ENCODE peak calls at places on chromosomes 3 and 15, in seven cellular contexts. H, O, G, K, F, N and S are unnamed samples.

GRCh38 chr3:123869165-123869564 is 15.0 kb downstream of the MYLK start:
- DNase-seq in K (no peak), N (no peak), G (no peak), O (no peak), H (peak; percentile 24), F (no peak), S (no peak)

GRCh38 chr3:32960404-32961160 is 9.1 kb downstream of the CCR4 start:
- DNase-seq in H (no peak), K (no peak), N (no peak), G (no peak), F (no peak), O (no peak), S (no peak)

GRCh38 chr15:78087944-78088772 is 4.2 kb upstream of the SH2D7 start:
- DNase-seq in H (no peak), K (no peak), F (no peak), O (peak; percentile 76), N (no peak), G (no peak), S (no peak)

GRCh38 chr15:99322643-99323405 is 71.5 kb downstream of the LRRC28 start:
- DNase-seq in F (no peak), N (no peak), O (no peak), K (no peak), H (peak; percentile 48), G (no peak), S (no peak)

GRCh38 chr3:160756907-160757623 is 1.0 kb downstream of the PPM1L start:
- DNase-seq in G (no peak), H (no peak), O (no peak), F (peak; percentile 13), K (no peak), N (no peak), S (peak; percentile 62)

GRCh38 chr3:149553781-149554451 is 79.4 kb downstream of the TM4SF4 start:
- DNase-seq in H (peak; percentile 91), O (no peak), G (no peak), K (no peak), F (peak; percentile 71), N (no peak), S (no peak)

GRCh38 chr3:162437480-162437879 is 940.9 kb downstream of the OTOL1 start:
- DNase-seq in N (peak; percentile 79), K (no peak), G (peak; percentile 47), F (no peak), O (no peak), H (peak; percentile 8), S (no peak)

GRCh38 chr3:123246846-123247245 is 45.1 kb downstream of the SEC22A start:
- DNase-seq in F (no peak), G (no peak), O (no peak), N (no peak), K (no peak), H (no peak), S (no peak)

GRCh38 chr15:67419705-67420104 is 101.2 kb upstream of the C15orf61 start:
- DNase-seq in K (no peak), H (no peak), G (no peak), O (no peak), F (no peak), N (no peak), S (no peak)

GRCh38 chr3:169104541-169104940 is 559.0 kb downstream of the MECOM start:
- DNase-seq in H (peak; percentile 62), O (no peak), N (peak; percentile 67), F (no peak), K (peak; percentile 32), G (no peak), S (no peak)

GRCh38 chr15:29821416-29822099 is 710 bp downstream of the TJP1 start:
- DNase-seq in H (peak; percentile 93), N (peak; percentile 84), G (peak; percentile 85), K (peak; percentile 70), O (no peak), F (peak; percentile 92), S (peak; percentile 92)

GRCh38 chr3:186421946-186422345 is 59.9 kb upstream of the DGKG start:
- DNase-seq in G (no peak), F (no peak), N (peak; percentile 45), O (no peak), K (no peak), H (no peak), S (no peak)

GRCh38 chr3:106030620-106030945 is 161.8 kb upstream of the CBLB start:
- DNase-seq in G (no peak), K (no peak), N (peak; percentile 87), O (no peak), F (no peak), H (peak; percentile 63), S (no peak)

GRCh38 chr15:28890711-28891495 is 5.1 kb downstream of the APBA2 start:
- DNase-seq in H (no peak), F (no peak), G (no peak), N (no peak), K (no peak), O (peak; percentile 0), S (no peak)

GRCh38 chr3:129343643-129344360 is 65.1 kb downstream of the HMCES start:
- DNase-seq in F (peak; percentile 76), O (peak; percentile 75), G (peak; percentile 63), H (peak; percentile 71), N (no peak), K (peak; percentile 21), S (peak; percentile 85)

GRCh38 chr3:3726549-3726948 is 72.7 kb upstream of the LRRN1 start:
- DNase-seq in G (no peak), K (no peak), O (no peak), H (no peak), N (no peak), F (no peak), S (no peak)

DNA sequence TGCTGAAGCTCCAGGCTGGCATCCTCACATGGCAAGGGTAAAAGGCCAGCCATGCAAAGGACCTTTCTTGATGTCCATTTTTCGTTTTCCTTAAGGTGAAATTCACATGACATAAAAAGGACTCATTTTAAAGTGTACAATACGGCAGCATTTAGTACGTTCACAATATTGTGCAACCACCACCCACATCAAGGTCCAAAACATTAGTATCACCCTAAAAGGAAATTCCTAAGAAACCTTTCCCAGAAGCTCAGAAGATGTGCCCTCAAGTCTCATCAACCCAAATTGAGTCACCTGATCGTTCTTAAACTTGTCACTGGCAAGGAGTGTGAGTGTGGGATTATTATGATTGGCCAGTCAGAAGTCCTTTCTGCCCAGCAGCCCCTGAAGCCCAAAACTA is 250.1 kb downstream of the TLE3 start:
- DNase-seq in N (no peak), H (peak; percentile 43), K (no peak), O (no peak), G (no peak), F (no peak), S (no peak)
- H3K9me2 ChIP-seq in N (no peaks in the 10 kb centered on the region), H (no peaks in the 10 kb centered on the region), K (no peaks in the 10 kb centered on the region), O (no peaks in the 10 kb centered on the region), G (no peaks in the 10 kb centered on the region), F (no peaks in the 10 kb centered on the region), S (no peaks in the 10 kb centered on the region)

GRCh38 chr15:41512078-41512394 is 1.6 kb downstream of the LTK start:
- DNase-seq in K (no peak), N (no peak), H (no peak), O (no peak), F (no peak), G (no peak), S (peak; percentile 35)
- H3K4me3 ChIP-seq in K (no peak overlapping the region), N (no peak overlapping the region), H (no peak overlapping the region), O (no peak overlapping the region), F (peak overlapping the region; percentile 13), G (no peak overlapping the region), S (peak overlapping the region; percentile 62)

GRCh38 chr3:117964814-117965213 is 1069.8 kb downstream of the IGSF11 start:
- DNase-seq in F (no peak), H (no peak), K (no peak), O (no peak), G (no peak), N (no peak), S (no peak)

GRCh38 chr3:117958027-117958426 is 1076.6 kb downstream of the IGSF11 start:
- DNase-seq in F (no peak), H (no peak), N (no peak), G (no peak), K (no peak), O (no peak), S (no peak)

GRCh38 chr3:117962750-117963149 is 1071.9 kb downstream of the IGSF11 start:
- DNase-seq in K (no peak), N (no peak), H (peak; percentile 79), G (no peak), O (no peak), F (no peak), S (no peak)

DNA sequence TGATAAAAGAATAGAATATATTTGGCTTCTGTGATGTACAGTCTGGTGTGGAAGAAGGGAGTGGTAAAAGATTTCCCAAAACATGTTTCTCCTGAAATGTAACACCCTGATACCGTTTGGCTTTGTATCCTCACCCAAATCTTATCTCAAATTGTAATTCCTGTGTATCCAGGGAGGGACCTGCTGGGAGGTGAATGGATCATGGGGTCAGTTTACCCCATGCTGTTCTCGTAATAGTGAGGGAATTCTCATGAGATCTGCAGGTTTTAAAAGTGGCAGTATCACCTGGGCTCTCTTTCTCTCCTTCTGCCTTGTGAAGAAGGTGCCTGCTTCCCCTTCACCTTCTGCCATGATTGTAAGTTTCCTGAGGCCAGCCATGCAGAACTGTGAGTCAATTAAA is 1070.8 kb downstream of the IGSF11 start:
- DNase-seq in F (no peak), O (no peak), N (no peak), K (no peak), G (no peak), H (no peak), S (peak; percentile 11)
- H3K9me2 ChIP-seq in F (no peaks in the 10 kb centered on the region), O (no peaks in the 10 kb centered on the region), N (no peaks in the 10 kb centered on the region), K (no peaks in the 10 kb centered on the region), G (no peaks in the 10 kb centered on the region), H (no peaks in the 10 kb centered on the region), S (peaks cover 4% of the 10 kb centered on the region)

GRCh38 chr15:43544266-43544665 is 26.9 kb downstream of the MAP1A start:
- DNase-seq in O (no peak), F (no peak), H (peak; percentile 39), N (no peak), K (no peak), G (no peak), S (no peak)
- H3K4me3 ChIP-seq in O (no peak overlapping the region), F (no peak overlapping the region), H (no peak overlapping the region), N (no peak overlapping the region), K (no peak overlapping the region), G (no peak overlapping the region), S (no peak overlapping the region)

GRCh38 chr3:48306860-48307530 is 26.5 kb downstream of the SPINK8 start:
- DNase-seq in K (no peak), F (no peak), H (no peak), N (no peak), G (no peak), O (peak; percentile 51), S (no peak)
- H3K9me2 ChIP-seq in K (no peaks in the 10 kb centered on the region), F (no peaks in the 10 kb centered on the region), H (no peaks in the 10 kb centered on the region), N (no peaks in the 10 kb centered on the region), G (no peaks in the 10 kb centered on the region), O (no peaks in the 10 kb centered on the region), S (no peaks in the 10 kb centered on the region)

GRCh38 chr3:37068031-37068430 is 74.7 kb downstream of the MLH1 start:
- DNase-seq in K (no peak), F (no peak), O (no peak), H (no peak), G (no peak), N (no peak), S (no peak)

GRCh38 chr3:37074178-37074577 is 80.9 kb downstream of the MLH1 start:
- DNase-seq in H (peak; percentile 87), O (no peak), K (no peak), F (no peak), N (peak; percentile 32), G (no peak), S (no peak)

GRCh38 chr3:37075955-37076354 is 82.6 kb downstream of the MLH1 start:
- DNase-seq in F (no peak), H (no peak), O (no peak), K (no peak), N (no peak), G (no peak), S (no peak)

GRCh38 chr3:37071921-37072320 is 78.6 kb downstream of the MLH1 start:
- DNase-seq in N (no peak), O (no peak), G (no peak), H (no peak), K (no peak), F (no peak), S (no peak)

GRCh38 chr3:37072892-37073291 is 79.6 kb downstream of the MLH1 start:
- DNase-seq in N (peak; percentile 92), O (no peak), F (peak; percentile 13), K (no peak), H (peak; percentile 58), G (peak; percentile 6), S (no peak)
- H3K4me3 ChIP-seq in N (no peak overlapping the region), O (no peak overlapping the region), F (no peak overlapping the region), K (no peak overlapping the region), H (peak overlapping the region; percentile 31), G (no peak overlapping the region), S (no peak overlapping the region)